ENCODE peak calls at places on chromosomes 16 and 17, in eight cellular contexts. L, E, H, Z, X, M, N and Y are unnamed samples.
A peak's percentile ranks its signal among the peaks of the same experiment; 100 is the strongest.

GRCh38 chr16:88705746-88706287 is 391 bp downstream of the RNF166 start:
- DNase-seq in L (no peak), E (peak; percentile 89), H (no peak), Z (no peak), X (no peak), M (no peak), N (no peak), Y (no peak)

GRCh38 chr17:32928527-32929287 is 754 bp downstream of the TMEM98 start:
- DNase-seq in L (no peak), E (no peak), H (no peak), Z (no peak), X (no peak), M (no peak), N (no peak), Y (peak; percentile 45)

GRCh38 chr17:40484973-40485530 is 16.4 kb downstream of the TNS4 start:
- DNase-seq in L (no peak), E (no peak), H (no peak), Z (no peak), X (no peak), M (no peak), N (no peak), Y (no peak)

GRCh38 chr16:8850279-8850885 is 18.4 kb downstream of the CARHSP1 start:
- DNase-seq in L (no peak), E (peak; percentile 87), H (no peak), Z (no peak), X (peak; percentile 77), M (no peak), N (no peak), Y (peak; percentile 90)

GRCh38 chr17:14201595-14201994 is 35.1 kb downstream of the CDRT15 start:
- DNase-seq in L (no peak), E (peak; percentile 81), H (no peak), Z (no peak), X (no peak), M (no peak), N (no peak), Y (no peak)

GRCh38 chr17:13646411-13646810 is 44.7 kb upstream of the HS3ST3A1 start:
- DNase-seq in L (no peak), E (no peak), H (no peak), Z (no peak), X (no peak), M (no peak), N (no peak), Y (no peak)

GRCh38 chr17:21283482-21284318 is 811 bp upstream of the MAP2K3 start:
- DNase-seq in L (no peak), E (peak; percentile 91), H (no peak), Z (no peak), X (peak; percentile 63), M (peak; percentile 22), N (no peak), Y (peak; percentile 87)

GRCh38 chr17:29358421-29358820 is 31.7 kb upstream of the TAOK1 start:
- DNase-seq in L (no peak), E (no peak), H (no peak), Z (no peak), X (no peak), M (no peak), N (no peak), Y (no peak)

GRCh38 chr16:51701025-51701424 is 550.0 kb upstream of the SALL1 start:
- DNase-seq in L (no peak), E (no peak), H (no peak), Z (no peak), X (no peak), M (no peak), N (no peak), Y (no peak)

GRCh38 chr17:46061435-46061834 is 62.4 kb downstream of the STH start:
- DNase-seq in L (no peak), E (no peak), H (no peak), Z (no peak), X (peak; percentile 69), M (peak; percentile 23), N (no peak), Y (peak; percentile 24)

GRCh38 chr17:73211745-73212144 is 18.9 kb downstream of the COG1 start:
- DNase-seq in L (no peak), E (no peak), H (no peak), Z (no peak), X (no peak), M (no peak), N (no peak), Y (no peak)

GRCh38 chr17:7294614-7295153 is at the start of gene YBX2:
- DNase-seq in L (no peak), E (peak; percentile 89), H (peak; percentile 86), Z (no peak), X (peak; percentile 49), M (peak; percentile 48), N (no peak), Y (peak; percentile 18)

GRCh38 chr16:31081428-31082351 is 7.1 kb downstream of the PRSS53 start:
- DNase-seq in L (no peak), E (peak; percentile 70), H (no peak), Z (no peak), X (no peak), M (no peak), N (no peak), Y (no peak)
- H3K4me3 ChIP-seq in L (no peak overlapping the region), E (no peak overlapping the region), H (no peak overlapping the region), Z (no peak overlapping the region), X (no peak overlapping the region), M (no peak overlapping the region), N (no peak overlapping the region), Y (no peak overlapping the region)

GRCh38 chr17:75731716-75732498 is 10.6 kb downstream of the ITGB4 start:
- DNase-seq in L (no peak), E (no peak), H (no peak), Z (no peak), X (no peak), M (no peak), N (no peak), Y (no peak)

GRCh38 chr17:75734674-75735294 is 13.5 kb downstream of the ITGB4 start:
- DNase-seq in L (no peak), E (no peak), H (no peak), Z (no peak), X (no peak), M (no peak), N (no peak), Y (no peak)

GRCh38 chr17:75731086-75731715 is 9.9 kb downstream of the ITGB4 start:
- DNase-seq in L (no peak), E (no peak), H (no peak), Z (no peak), X (no peak), M (no peak), N (no peak), Y (no peak)

GRCh38 chr17:75736173-75736835 is 15.0 kb downstream of the ITGB4 start:
- DNase-seq in L (no peak), E (no peak), H (no peak), Z (no peak), X (no peak), M (no peak), N (no peak), Y (no peak)

DNA sequence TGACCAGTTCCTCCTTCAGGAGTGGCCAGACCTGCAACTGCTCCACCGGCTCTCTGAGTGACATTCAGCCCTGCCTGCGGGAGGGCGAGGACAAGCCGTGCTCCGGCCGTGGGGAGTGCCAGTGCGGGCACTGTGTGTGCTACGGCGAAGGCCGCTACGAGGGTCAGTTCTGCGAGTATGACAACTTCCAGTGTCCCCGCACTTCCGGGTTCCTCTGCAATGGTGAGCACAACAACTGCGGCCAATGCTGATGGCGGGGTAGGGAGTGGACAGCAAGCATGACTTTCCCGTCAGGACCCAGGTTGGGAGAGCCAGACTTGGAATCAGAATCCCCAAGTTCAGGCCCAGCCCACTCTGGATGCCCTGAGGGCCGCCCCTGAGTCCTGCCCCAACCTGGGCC is 12.2 kb downstream of the ITGB4 start:
- DNase-seq in L (no peak), E (no peak), H (no peak), Z (no peak), X (no peak), M (no peak), N (no peak), Y (no peak)
- TF ChIP-seq CTCF in L (no peak), E (no peak), H (no peak), Z (no peak), X (no peak), M (no peak), N (no peak), Y (no peak)

DNA sequence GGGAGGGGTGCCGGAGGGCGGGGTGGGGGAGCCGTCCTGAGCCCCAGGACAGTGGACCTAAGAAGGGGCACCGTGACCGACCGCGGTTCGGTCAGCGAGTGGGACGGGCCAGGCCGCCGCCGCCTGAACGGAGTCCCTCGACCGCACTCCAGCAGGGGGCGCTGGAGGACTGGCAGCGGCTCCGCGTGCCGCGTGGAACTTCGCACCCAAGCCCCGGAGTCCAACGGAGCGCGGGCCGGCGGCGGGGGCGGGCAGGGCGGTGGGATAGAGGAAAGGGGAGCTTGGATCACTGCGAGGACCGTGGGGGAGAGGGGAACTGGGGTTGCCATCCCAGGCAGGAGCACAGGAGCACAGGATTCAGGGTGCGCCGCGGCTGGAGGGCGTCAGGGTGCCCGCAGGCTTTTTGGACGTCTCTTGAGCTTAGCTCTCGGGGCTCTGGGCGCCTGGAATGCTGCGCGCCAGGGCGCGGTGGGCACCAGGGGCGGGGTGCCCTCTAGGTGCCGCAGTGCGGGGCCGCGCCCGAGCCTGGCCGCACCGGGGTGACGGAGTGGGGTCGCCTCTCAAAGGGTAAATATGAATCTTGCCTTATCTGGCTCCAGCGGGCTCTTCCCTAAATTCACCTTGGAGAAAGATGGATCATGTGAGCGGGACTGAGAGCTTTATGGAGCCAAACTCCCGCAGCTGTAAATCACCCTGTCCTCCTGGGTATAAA is 379 bp upstream of the OTOP2 start:
- DNase-seq in L (peak; percentile 65), E (peak; percentile 94), H (peak; percentile 89), Z (no peak), X (peak; percentile 80), M (no peak), N (no peak), Y (peak; percentile 74)
- H3K4me3 ChIP-seq in L (no peak overlapping the region), E (peak overlapping the region; percentile 21), H (peak overlapping the region; percentile 12), Z (no peak overlapping the region), X (peak overlapping the region; percentile 63), M (peak overlapping the region; percentile 58), N (peak overlapping the region; percentile 43), Y (no peak overlapping the region)

GRCh38 chr16:66274335-66275110 is 92.0 kb upstream of the CDH5 start:
- DNase-seq in L (no peak), E (no peak), H (no peak), Z (no peak), X (peak; percentile 62), M (peak; percentile 32), N (no peak), Y (no peak)

GRCh38 chr16:66278604-66279262 is 87.8 kb upstream of the CDH5 start:
- DNase-seq in L (no peak), E (no peak), H (no peak), Z (no peak), X (peak; percentile 88), M (no peak), N (no peak), Y (no peak)

GRCh38 chr16:66277311-66278070 is 89.0 kb upstream of the CDH5 start:
- DNase-seq in L (no peak), E (no peak), H (no peak), Z (no peak), X (no peak), M (no peak), N (no peak), Y (no peak)

GRCh38 chr16:66275795-66276428 is 90.6 kb upstream of the CDH5 start:
- DNase-seq in L (peak; percentile 54), E (no peak), H (no peak), Z (no peak), X (peak; percentile 80), M (peak; percentile 67), N (no peak), Y (no peak)

DNA sequence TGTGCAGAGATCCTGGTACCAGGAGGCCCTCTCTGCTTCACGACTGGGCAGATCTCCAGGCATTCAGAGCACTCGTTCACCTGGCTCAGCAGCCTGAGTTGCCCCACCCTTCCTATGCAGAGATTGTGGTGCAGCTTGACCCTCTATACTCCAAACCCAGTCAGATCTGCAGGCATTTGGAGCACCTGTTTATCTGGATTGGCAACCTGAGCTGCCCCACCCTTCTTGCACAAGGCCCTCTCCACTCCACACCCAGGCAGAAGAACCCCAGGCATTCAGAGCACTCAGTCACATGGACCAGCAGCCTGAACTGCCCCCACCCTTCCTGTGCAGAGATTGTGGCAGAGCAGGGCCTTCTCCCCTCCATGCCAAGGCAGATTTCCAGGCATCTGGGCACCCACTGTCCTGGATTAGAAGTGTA is 88.4 kb upstream of the CDH5 start:
- DNase-seq in L (peak; percentile 86), E (no peak), H (no peak), Z (no peak), X (peak; percentile 92), M (no peak), N (no peak), Y (no peak)
- TF ChIP-seq CTCF in L (no peak), E (no peak), H (no peak), Z (no peak), X (no peak), M (no peak), N (no peak), Y (no peak)